ENCODE peak calls at places on chromosomes 3 and 15, in eight cellular contexts. K is AG10803, O is AG04450, A is fibroblast of mammary gland, P is thoracic aorta, C is cardiac fibroblast, W is heart right ventricle, Y is AG09309. Q is an unnamed sample.

GRCh38 chr3:57992430-57993213 is 15.6 kb upstream of the FLNB start:
- DNase-seq in P (no peak), Y (no peak), A (no peak), C (no peak), K (no peak), O (no peak), W (no peak), Q (no peak)

GRCh38 chr15:62886431-62887071 is 156.0 kb upstream of the TPM1 start:
- DNase-seq in O (no peak), A (peak), W (no peak), P (no peak), C (peak), Y (no peak), K (peak), Q (no peak)

GRCh38 chr3:187788984-187789857 is 44.0 kb upstream of the BCL6 start:
- DNase-seq in Y (no peak), W (no peak), P (no peak), C (no peak), K (no peak), O (no peak), A (no peak), Q (no peak)

GRCh38 chr15:97566957-97567356 is 393.5 kb upstream of the ARRDC4 start:
- DNase-seq in Y (no peak), K (no peak), W (no peak), C (no peak), A (no peak), O (no peak), P (no peak), Q (no peak)

GRCh38 chr3:169607909-169608308 is 55.6 kb downstream of the MECOM start:
- DNase-seq in K (no peak), A (no peak), C (no peak), P (no peak), W (no peak), O (no peak), Y (no peak), Q (no peak)

GRCh38 chr15:56495050-56495449 is 30.1 kb upstream of the MNS1 start:
- DNase-seq in A (no peak), Y (no peak), P (no peak), K (no peak), C (no peak), W (no peak), O (no peak), Q (no peak)

GRCh38 chr3:153289334-153289808 is 127.3 kb downstream of the RAP2B start:
- DNase-seq in P (no peak), K (peak), W (no peak), C (peak), O (no peak), Y (no peak), A (peak), Q (no peak)

GRCh38 chr3:63429905-63430304 is 151.8 kb downstream of the SYNPR start:
- DNase-seq in O (no peak), K (no peak), C (no peak), Y (no peak), P (no peak), W (no peak), A (no peak), Q (no peak)

GRCh38 chr15:73950479-73951043 is 24.3 kb downstream of the LOXL1 start:
- DNase-seq in K (no peak), C (peak), P (no peak), O (no peak), Y (no peak), W (no peak), A (peak), Q (no peak)

GRCh38 chr3:170751894-170752283 is 118.1 kb downstream of the RPL22L1 start:
- DNase-seq in Y (no peak), K (no peak), C (no peak), W (no peak), A (no peak), P (no peak), O (no peak), Q (no peak)

GRCh38 chr15:77984446-77984861 is 93.1 kb downstream of the TBC1D2B start:
- DNase-seq in A (no peak), W (no peak), P (no peak), O (no peak), K (no peak), Y (no peak), C (no peak), Q (no peak)

GRCh38 chr3:170277833-170278586 is 55.8 kb downstream of the PRKCI start:
- DNase-seq in O (no peak), C (no peak), Y (no peak), A (no peak), K (no peak), P (no peak), W (no peak), Q (no peak)

GRCh38 chr3:108524547-108524946 is 14.2 kb upstream of the MYH15 start:
- DNase-seq in C (peak), O (no peak), P (no peak), A (peak), W (no peak), K (peak), Y (no peak), Q (no peak)

GRCh38 chr3:46455231-46456115 is 9.2 kb downstream of the LTF start:
- DNase-seq in A (no peak), P (no peak), W (no peak), K (no peak), C (no peak), O (no peak), Y (no peak), Q (no peak)

GRCh38 chr3:6416049-6416661 is 444.8 kb upstream of the GRM7 start:
- DNase-seq in W (no peak), A (no peak), Y (no peak), K (no peak), P (no peak), C (no peak), O (no peak), Q (no peak)

GRCh38 chr3:143295201-143296080 is 175.9 kb downstream of the CHST2 start:
- DNase-seq in C (no peak), K (no peak), Y (no peak), W (no peak), A (no peak), O (no peak), P (no peak), Q (no peak)

GRCh38 chr3:188863999-188864406 is 307.8 kb upstream of the TPRG1 start:
- DNase-seq in W (no peak), A (peak), Y (peak), O (peak), K (peak), C (no peak), P (no peak), Q (peak)

GRCh38 chr15:60385620-60386552 is 11.9 kb downstream of the ANXA2 start:
- DNase-seq in W (no peak), O (no peak), Y (no peak), P (no peak), A (peak), C (peak), K (peak), Q (no peak)

GRCh38 chr3:110623571-110623970 is 448.0 kb upstream of the NECTIN3 start:
- DNase-seq in O (no peak), C (peak), W (no peak), K (no peak), Y (no peak), P (no peak), A (peak), Q (no peak)

GRCh38 chr3:30285188-30286006 is 321.0 kb upstream of the TGFBR2 start:
- DNase-seq in C (no peak), Y (no peak), K (peak), W (no peak), P (no peak), O (no peak), A (no peak), Q (no peak)

GRCh38 chr3:111012388-111013248 is 59.0 kb upstream of the NECTIN3 start:
- DNase-seq in W (no peak), P (no peak), Y (no peak), K (no peak), C (peak), O (no peak), A (peak), Q (no peak)

GRCh38 chr15:39018966-39019365 is 454.4 kb upstream of the RASGRP1 start:
- DNase-seq in Y (no peak), A (no peak), K (no peak), O (no peak), C (no peak), P (no peak), W (no peak), Q (no peak)

GRCh38 chr3:43923101-43923979 is 232.6 kb downstream of the ABHD5 start:
- DNase-seq in Y (no peak), K (no peak), O (no peak), W (no peak), C (no peak), P (no peak), A (no peak), Q (no peak)

GRCh38 chr15:48946088-48946839 is 17.5 kb downstream of the SHC4 start:
- DNase-seq in W (no peak), C (peak), P (no peak), Y (no peak), O (no peak), A (peak), K (no peak), Q (no peak)

GRCh38 chr15:63136742-63137141 is 15.1 kb downstream of the LACTB start:
- DNase-seq in K (no peak), A (no peak), W (no peak), P (no peak), Y (no peak), C (peak), O (no peak), Q (no peak)

GRCh38 chr3:150547045-150547753 is 612 bp downstream of the EIF2A start:
- DNase-seq in K (no peak), Y (no peak), P (no peak), A (peak), W (no peak), C (peak), O (no peak), Q (no peak)

GRCh38 chr3:103712320-103713008 is 1277.6 kb downstream of the ZPLD1 start:
- DNase-seq in C (peak), P (no peak), O (no peak), W (no peak), A (peak), K (peak), Y (no peak), Q (no peak)

GRCh38 chr3:128561504-128561903 is 68.5 kb upstream of the GATA2 start:
- DNase-seq in C (no peak), K (no peak), Y (no peak), P (no peak), O (no peak), A (no peak), W (no peak), Q (no peak)

GRCh38 chr3:110752307-110752706 is 319.3 kb upstream of the NECTIN3 start:
- DNase-seq in K (no peak), Y (no peak), P (no peak), C (no peak), W (no peak), A (no peak), O (no peak), Q (no peak)

GRCh38 chr3:97871206-97871605 is 49.4 kb downstream of the CRYBG3 start:
- DNase-seq in P (no peak), W (no peak), A (peak), K (peak), Y (no peak), O (no peak), C (peak), Q (no peak)

GRCh38 chr3:70360985-70361384 is 48.5 kb upstream of the MDFIC2 start:
- DNase-seq in A (peak), K (peak), W (no peak), P (no peak), O (no peak), C (peak), Y (no peak), Q (no peak)
- H3K4me3 ChIP-seq in A (no peak), K (no peak), W (no peak), P (no peak), O (no peak), C (no peak), Y (no peak), Q (no peak)

GRCh38 chr3:115937054-115937453 is 313.7 kb downstream of the GAP43 start:
- DNase-seq in W (no peak), C (peak), A (peak), O (no peak), K (no peak), P (no peak), Y (no peak), Q (no peak)
- TF ChIP-seq CTCF in W (peak), C (peak), A (peak), O (peak), K (peak), P (no peak), Y (peak), Q (no peak)

GRCh38 chr15:84722628-84723027 is 6.7 kb upstream of the SEC11A start:
- DNase-seq in P (no peak), W (no peak), K (no peak), A (no peak), O (no peak), Y (no peak), C (no peak), Q (no peak)
- H3K4me3 ChIP-seq in P (no peak), W (no peak), K (no peak), A (no peak), O (no peak), Y (no peak), C (no peak), Q (no peak)

DNA sequence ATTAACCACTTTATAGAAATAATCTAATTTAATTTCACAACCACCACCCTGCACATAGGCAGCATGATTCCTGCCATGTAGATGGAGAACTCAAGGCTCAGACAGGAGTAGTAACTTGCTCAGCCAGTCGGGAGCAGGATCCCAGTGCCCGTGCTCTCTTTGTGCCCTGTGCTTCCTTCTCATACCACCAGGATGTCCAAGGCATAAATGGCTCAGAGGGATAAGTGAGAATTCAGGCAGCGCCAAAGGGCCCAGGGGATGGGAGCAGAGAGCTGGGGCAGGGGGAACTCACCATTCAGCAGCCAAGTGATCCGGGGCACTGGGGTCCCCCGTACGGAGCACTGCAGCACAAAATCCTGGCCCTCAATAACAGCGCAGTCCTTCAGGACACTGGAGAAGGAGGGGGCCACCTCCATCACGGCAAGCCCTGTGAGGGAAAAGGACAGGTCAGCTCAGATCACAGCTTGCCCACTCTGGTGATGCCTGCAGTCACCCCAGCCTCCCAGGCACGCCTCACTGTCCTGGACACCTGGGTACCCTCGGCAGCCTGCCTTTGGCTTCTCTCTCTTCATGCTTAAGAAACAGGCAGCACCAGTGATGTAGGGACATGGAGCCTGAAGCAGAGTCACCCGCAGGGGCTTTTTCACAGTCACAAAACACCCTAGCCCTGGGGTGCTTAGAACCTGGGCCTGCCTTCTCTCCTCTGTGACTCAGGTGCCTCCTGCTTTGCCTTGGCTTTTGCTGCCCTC is 141.0 kb upstream of the HACD2 start:
- DNase-seq in P (no peak), Y (no peak), A (no peak), W (no peak), O (no peak), K (no peak), C (no peak), Q (no peak)
- TF ChIP-seq CTCF in P (peak), Y (no peak), A (peak), W (no peak), O (peak), K (no peak), C (peak), Q (peak)

GRCh38 chr3:11312139-11312538 is 39.9 kb downstream of the ATG7 start:
- DNase-seq in Y (no peak), K (peak), C (no peak), W (no peak), P (no peak), O (no peak), A (no peak), Q (no peak)
- H3K4me3 ChIP-seq in Y (no peak), K (no peak), C (no peak), W (no peak), P (no peak), O (no peak), A (no peak), Q (no peak)

DNA sequence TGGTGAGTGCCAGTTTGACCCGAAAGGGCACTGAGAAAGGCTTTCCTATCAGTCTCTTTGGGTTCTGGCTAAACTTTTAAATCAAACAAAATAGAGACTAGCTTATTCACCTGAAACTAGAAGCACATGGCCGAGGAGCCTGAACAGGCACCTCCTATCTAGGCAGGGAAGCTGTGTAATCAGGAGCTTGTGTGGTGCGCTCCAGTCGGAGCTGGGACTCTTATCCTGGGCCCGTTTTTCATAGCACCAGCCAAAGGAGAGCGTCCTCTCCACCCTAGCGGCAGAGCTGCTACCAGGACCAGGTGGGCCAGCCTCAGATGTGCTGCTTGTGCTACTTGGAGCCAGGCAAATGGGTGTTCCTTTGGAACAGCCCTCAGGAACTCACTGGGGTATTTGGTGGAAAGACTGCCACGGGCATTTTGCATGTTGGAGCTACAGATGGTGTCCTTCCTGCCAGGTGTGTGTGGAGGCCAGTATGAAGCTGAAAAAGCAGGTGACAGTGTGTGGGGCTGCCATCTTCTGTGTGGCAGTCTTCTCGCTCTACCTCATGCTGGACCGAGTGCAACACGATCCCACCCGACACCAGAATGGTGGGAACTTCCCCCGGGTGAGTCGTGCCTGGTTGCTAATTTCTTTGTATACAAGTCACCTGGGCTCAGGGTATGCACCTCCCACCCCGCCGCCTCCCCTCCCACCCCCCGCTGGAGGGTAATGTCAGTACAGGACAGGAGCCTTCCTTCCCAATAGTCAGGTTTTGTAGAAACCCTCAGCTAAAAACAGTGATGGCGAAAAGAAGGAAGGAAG is 833 bp downstream of the MAN2A2 start:
- DNase-seq in W (no peak), Y (no peak), P (no peak), K (no peak), C (no peak), O (no peak), A (no peak), Q (no peak)
- TF ChIP-seq CTCF in W (no peak), Y (no peak), P (no peak), K (no peak), C (no peak), O (no peak), A (no peak), Q (no peak)

GRCh38 chr15:45714501-45715488 is 80.0 kb downstream of the SQOR start:
- DNase-seq in A (peak), W (peak), Y (peak), P (no peak), C (peak), K (peak), O (peak), Q (no peak)
- H3K4me3 ChIP-seq in A (peak), W (no peak), Y (no peak), P (peak), C (peak), K (no peak), O (peak), Q (no peak)

DNA sequence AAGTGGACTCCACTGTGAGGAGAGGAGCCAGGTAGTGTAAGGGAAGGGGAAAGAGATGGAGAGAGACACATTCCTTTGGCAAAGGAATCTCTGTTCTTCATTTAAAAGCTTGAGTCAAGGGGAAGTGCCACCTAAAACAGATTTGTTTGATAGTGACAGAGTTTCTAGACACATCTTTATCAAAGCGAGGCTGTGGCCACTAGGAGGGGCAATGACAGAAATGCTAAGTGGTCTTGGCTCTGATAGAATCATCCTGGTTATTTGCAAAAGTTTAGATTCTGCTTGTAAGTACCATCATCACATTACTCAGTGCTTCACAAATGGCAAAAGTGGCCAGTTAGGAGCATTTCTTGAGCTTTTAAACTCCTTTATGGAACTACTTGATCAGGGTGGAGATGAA is 261.4 kb downstream of the CNTN3 start:
- DNase-seq in A (peak), K (peak), P (no peak), W (no peak), O (no peak), C (peak), Y (no peak), Q (no peak)
- TF ChIP-seq CTCF in A (peak), K (peak), P (no peak), W (peak), O (peak), C (peak), Y (no peak), Q (no peak)

Q was measured in AG04449.